ENCODE peak calls at places on chromosomes 2 and 18, in five cellular contexts. B is HepG2, A is HCT116, F is K562, X is GM12878. G is an unnamed sample.

GRCh38 chr18:74273394-74273793 is 18.4 kb downstream of the CYB5A start:
- DNase-seq in A (no peak), F (no peak), B (no peak), X (no peak), G (no peak)

GRCh38 chr2:25421746-25422431 is 80.2 kb upstream of the DNMT3A start:
- DNase-seq in F (no peak), X (no peak), A (no peak), B (peak), G (no peak)

GRCh38 chr2:215332876-215333600 is 21.2 kb downstream of the ATIC start:
- DNase-seq in B (no peak), A (no peak), F (no peak), X (peak), G (no peak)

GRCh38 chr2:171545086-171545485 is 22.8 kb downstream of the CYBRD1 start:
- DNase-seq in X (no peak), F (no peak), A (no peak), B (no peak), G (no peak)

GRCh38 chr18:48887294-48887904 is 63.4 kb downstream of the SMAD7 start:
- DNase-seq in F (no peak), A (no peak), X (no peak), B (no peak), G (no peak)

GRCh38 chr2:230068658-230069080 is at the start of gene SLC16A14:
- DNase-seq in F (no peak), X (peak), A (peak), B (no peak), G (peak)

GRCh38 chr2:128410035-128410757 is 91.5 kb upstream of the HS6ST1 start:
- DNase-seq in B (no peak), F (no peak), A (no peak), X (no peak), G (no peak)

GRCh38 chr2:164839914-164840457 is 1.6 kb downstream of the COBLL1 start:
- DNase-seq in A (no peak), B (peak), F (no peak), X (no peak), G (no peak)

GRCh38 chr2:158184556-158185343 is 83.1 kb downstream of the UPP2 start:
- DNase-seq in B (peak), A (no peak), F (no peak), X (no peak), G (peak)

GRCh38 chr2:39435974-39436591 is 1.0 kb downstream of the MAP4K3 start:
- DNase-seq in X (no peak), F (no peak), B (peak), A (no peak), G (no peak)

GRCh38 chr18:31176531-31176930 is 13.9 kb upstream of the DSC1 start:
- DNase-seq in B (no peak), A (no peak), F (no peak), X (no peak), G (no peak)

GRCh38 chr2:172914277-172915003 is 161.2 kb upstream of the MAP3K20 start:
- DNase-seq in F (no peak), B (no peak), A (no peak), X (no peak), G (no peak)

GRCh38 chr18:74549591-74550104 is 15.3 kb downstream of the CNDP1 start:
- DNase-seq in A (no peak), B (no peak), F (no peak), X (no peak), G (no peak)

GRCh38 chr2:169815849-169816248 is 8.9 kb downstream of the METTL5 start:
- DNase-seq in X (no peak), F (no peak), B (peak), A (no peak), G (no peak)

GRCh38 chr2:1758112-1758630 is 13.9 kb upstream of the PXDN start:
- DNase-seq in X (no peak), F (no peak), B (no peak), A (no peak), G (no peak)

GRCh38 chr2:1162768-1163584 is 212.3 kb downstream of the SNTG2 start:
- DNase-seq in X (no peak), A (no peak), F (no peak), B (no peak), G (no peak)

GRCh38 chr2:134454426-134454825 is 200.6 kb downstream of the MGAT5 start:
- DNase-seq in A (no peak), X (no peak), B (no peak), F (no peak), G (no peak)

GRCh38 chr2:182906454-182906853 is 40.0 kb upstream of the FRZB start:
- DNase-seq in A (no peak), B (no peak), F (no peak), X (no peak), G (no peak)

GRCh38 chr2:159053186-159054031 is 85.0 kb downstream of the TANC1 start:
- DNase-seq in X (no peak), F (no peak), A (no peak), B (no peak), G (no peak)

GRCh38 chr18:46917808-46918600 is 602 bp downstream of the KATNAL2 start:
- DNase-seq in F (peak), X (no peak), B (no peak), A (no peak), G (peak)

GRCh38 chr2:106350980-106351379 is 117.2 kb downstream of the RGPD3 start:
- DNase-seq in A (no peak), X (no peak), F (no peak), B (no peak), G (no peak)

GRCh38 chr2:16127958-16128357 is 187.6 kb downstream of the MYCN start:
- DNase-seq in F (no peak), X (no peak), A (no peak), B (peak), G (no peak)

GRCh38 chr2:32061973-32062861 is 1.1 kb upstream of the SPAST start:
- DNase-seq in F (peak), B (peak), A (no peak), X (no peak), G (peak)

GRCh38 chr2:85525029-85525428 is 13.9 kb upstream of the MAT2A start:
- DNase-seq in B (no peak), X (no peak), F (no peak), A (no peak), G (no peak)

GRCh38 chr2:217512259-217512658 is 490.5 kb downstream of the TNS1 start:
- DNase-seq in A (no peak), B (no peak), F (no peak), X (no peak), G (no peak)

GRCh38 chr2:98502556-98503335 is 58.1 kb downstream of the INPP4A start:
- DNase-seq in B (no peak), F (no peak), A (no peak), X (no peak), G (peak)

GRCh38 chr2:224147174-224147573 is 108.1 kb upstream of the SERPINE2 start:
- DNase-seq in X (no peak), A (peak), B (no peak), F (no peak), G (no peak)

GRCh38 chr2:156182132-156182531 is 150.4 kb downstream of the NR4A2 start:
- DNase-seq in A (peak), X (no peak), F (no peak), B (peak), G (peak)
- TF ChIP-seq JUND in A (peak), X (no peak), F (no peak), B (no peak), G (peak)

DNA sequence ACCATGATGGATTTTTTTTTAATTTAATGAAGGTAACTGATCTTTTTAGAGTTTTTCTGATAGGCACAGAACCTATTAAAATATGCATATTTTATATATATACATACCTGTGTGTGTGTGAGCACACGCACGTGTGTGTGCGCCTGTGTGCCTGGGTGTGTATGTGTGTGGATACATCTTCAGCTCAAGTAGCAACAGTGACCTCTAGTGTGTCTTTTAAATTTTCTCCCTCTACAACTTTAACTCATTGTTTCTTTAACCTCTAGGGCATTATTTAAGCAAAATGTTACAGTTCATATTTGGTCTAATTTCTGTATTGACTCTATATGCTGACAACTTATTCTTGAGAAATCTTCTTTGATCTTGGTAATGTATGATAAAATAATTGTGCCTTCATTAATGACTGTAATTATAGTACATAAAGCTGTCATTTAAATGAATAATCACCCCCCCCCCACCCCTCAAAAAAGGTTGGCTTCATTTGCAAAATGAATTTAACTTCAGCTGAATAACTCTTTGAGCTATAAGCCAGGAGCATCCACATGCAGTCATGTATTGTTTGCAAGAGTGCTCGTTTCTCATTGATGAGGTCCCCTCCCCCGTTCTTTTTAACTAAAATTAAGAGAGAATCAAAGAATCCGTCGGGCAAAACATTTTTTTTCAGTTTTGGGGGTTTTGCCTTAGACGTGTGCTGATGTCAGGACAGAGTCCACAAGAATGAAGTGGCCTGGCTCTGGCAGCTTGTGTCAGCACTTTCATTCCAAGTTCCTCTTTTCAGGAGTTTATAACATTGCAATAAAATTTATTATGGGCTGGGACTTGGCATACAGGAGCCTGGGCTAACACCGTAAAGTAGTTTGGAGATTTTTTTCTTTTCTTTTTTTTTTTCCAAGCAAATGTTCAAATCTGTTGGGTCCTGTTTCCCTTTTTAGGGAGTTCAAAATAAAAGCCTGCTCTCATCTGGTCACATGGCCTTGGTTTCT is 80.0 kb downstream of the ETAA1 start:
- DNase-seq in A (peak), B (peak), X (no peak), F (peak), G (peak)
- TF ChIP-seq JUND in A (no peak), B (no peak), X (no peak), F (no peak), G (no peak)

GRCh38 chr2:19350678-19351401 is 7.6 kb downstream of the OSR1 start:
- DNase-seq in F (no peak), A (no peak), X (no peak), B (no peak), G (no peak)
- TF ChIP-seq JUND in F (no peak), A (no peak), X (no peak), B (no peak), G (no peak)

DNA sequence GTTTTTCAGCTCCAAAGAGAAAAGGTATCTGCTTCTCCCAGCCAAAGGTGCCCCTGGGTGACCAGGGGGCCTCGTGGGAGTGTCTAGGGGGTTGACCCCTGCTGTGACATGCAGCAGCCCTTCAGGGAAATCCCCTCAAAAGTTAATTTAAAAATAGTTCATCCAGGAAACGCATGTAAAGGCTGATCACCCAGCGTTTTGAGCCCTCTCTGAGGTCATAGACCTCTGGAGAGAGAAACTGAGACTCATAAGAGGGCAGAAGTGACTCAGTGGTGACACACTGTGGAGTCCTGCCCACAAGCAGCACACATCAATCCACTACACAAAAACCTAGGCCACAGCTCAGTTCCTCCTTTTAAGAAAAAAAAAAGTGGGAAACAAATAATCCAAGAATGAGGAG is 11.9 kb downstream of the GAL3ST2 start:
- DNase-seq in X (peak), F (no peak), B (no peak), A (peak), G (no peak)
- TF ChIP-seq JUND in X (no peak), F (no peak), B (no peak), A (peak), G (no peak)

G was measured in T47D.